ENCODE peak calls at places on chromosomes 5 and 9, in five cellular contexts. One of them, this sample, is unnamed.

GRCh38 chr5:87076931-87077330 is 190.8 kb upstream of the RASA1 start:
- DNase-seq in neural progenitor cell: no peak
- DNase-seq in CD8-positive, alpha-beta T cell: no peak
- DNase-seq in psoas muscle: no peak
- DNase-seq in esophagus squamous epithelium: no peak
- DNase-seq in this sample: peak

GRCh38 chr5:15450949-15451348 is 49.0 kb upstream of the FBXL7 start:
- DNase-seq in esophagus squamous epithelium: no peak
- DNase-seq in CD8-positive, alpha-beta T cell: no peak
- DNase-seq in neural progenitor cell: no peak
- DNase-seq in psoas muscle: no peak
- DNase-seq in this sample: no peak

GRCh38 chr5:158224200-158224599 is 365.3 kb upstream of the CLINT1 start:
- DNase-seq in CD8-positive, alpha-beta T cell: no peak
- DNase-seq in psoas muscle: no peak
- DNase-seq in neural progenitor cell: no peak
- DNase-seq in esophagus squamous epithelium: no peak
- DNase-seq in this sample: no peak

GRCh38 chr5:82808960-82809359 is 268.2 kb downstream of the TMEM167A start:
- DNase-seq in CD8-positive, alpha-beta T cell: no peak
- DNase-seq in psoas muscle: no peak
- DNase-seq in esophagus squamous epithelium: no peak
- DNase-seq in neural progenitor cell: no peak
- DNase-seq in this sample: peak

GRCh38 chr9:135087489-135087791 is at the start of gene OLFM1:
- DNase-seq in CD8-positive, alpha-beta T cell: no peak
- DNase-seq in esophagus squamous epithelium: no peak
- DNase-seq in neural progenitor cell: peak
- DNase-seq in psoas muscle: peak
- DNase-seq in this sample: peak

GRCh38 chr9:82021198-82021597 is 32.6 kb downstream of the SPATA31D1 start:
- DNase-seq in neural progenitor cell: no peak
- DNase-seq in CD8-positive, alpha-beta T cell: no peak
- DNase-seq in esophagus squamous epithelium: no peak
- DNase-seq in psoas muscle: peak
- DNase-seq in this sample: peak

GRCh38 chr5:43420241-43420640 is 8.1 kb upstream of the CCL28 start:
- DNase-seq in CD8-positive, alpha-beta T cell: no peak
- DNase-seq in neural progenitor cell: no peak
- DNase-seq in esophagus squamous epithelium: no peak
- DNase-seq in psoas muscle: no peak
- DNase-seq in this sample: no peak

GRCh38 chr5:168879929-168880328 is 300.8 kb upstream of the PANK3 start:
- DNase-seq in neural progenitor cell: no peak
- DNase-seq in psoas muscle: no peak
- DNase-seq in CD8-positive, alpha-beta T cell: no peak
- DNase-seq in esophagus squamous epithelium: no peak
- DNase-seq in this sample: peak

GRCh38 chr5:72556351-72557146 is 49.3 kb upstream of the ZNF366 start:
- DNase-seq in esophagus squamous epithelium: no peak
- DNase-seq in psoas muscle: peak
- DNase-seq in neural progenitor cell: peak
- DNase-seq in CD8-positive, alpha-beta T cell: no peak
- DNase-seq in this sample: peak

GRCh38 chr5:56638061-56638621 is 177.2 kb upstream of the MAP3K1 start:
- DNase-seq in CD8-positive, alpha-beta T cell: no peak
- DNase-seq in esophagus squamous epithelium: no peak
- DNase-seq in neural progenitor cell: no peak
- DNase-seq in psoas muscle: no peak
- DNase-seq in this sample: no peak

GRCh38 chr9:107929439-107929838 is 439.9 kb upstream of the KLF4 start:
- DNase-seq in neural progenitor cell: no peak
- DNase-seq in psoas muscle: peak
- DNase-seq in esophagus squamous epithelium: no peak
- DNase-seq in CD8-positive, alpha-beta T cell: no peak
- DNase-seq in this sample: peak

GRCh38 chr5:155943516-155944407 is 383.2 kb upstream of the SGCD start:
- DNase-seq in neural progenitor cell: peak
- DNase-seq in esophagus squamous epithelium: no peak
- DNase-seq in psoas muscle: peak
- DNase-seq in CD8-positive, alpha-beta T cell: no peak
- DNase-seq in this sample: peak

GRCh38 chr5:65863747-65864146 is 62.6 kb upstream of the ERBIN start:
- DNase-seq in CD8-positive, alpha-beta T cell: no peak
- DNase-seq in psoas muscle: no peak
- DNase-seq in neural progenitor cell: no peak
- DNase-seq in esophagus squamous epithelium: no peak
- DNase-seq in this sample: no peak

GRCh38 chr5:145856285-145856818 is 16.5 kb downstream of the GRXCR2 start:
- DNase-seq in esophagus squamous epithelium: no peak
- DNase-seq in neural progenitor cell: peak
- DNase-seq in psoas muscle: peak
- DNase-seq in CD8-positive, alpha-beta T cell: no peak
- DNase-seq in this sample: peak

GRCh38 chr5:154779105-154779504 is 23.9 kb downstream of the LARP1 start:
- DNase-seq in neural progenitor cell: no peak
- DNase-seq in esophagus squamous epithelium: no peak
- DNase-seq in CD8-positive, alpha-beta T cell: no peak
- DNase-seq in psoas muscle: no peak
- DNase-seq in this sample: peak

GRCh38 chr9:136151214-136151804 is 32.6 kb upstream of the TMEM250 start:
- DNase-seq in esophagus squamous epithelium: no peak
- DNase-seq in neural progenitor cell: peak
- DNase-seq in CD8-positive, alpha-beta T cell: no peak
- DNase-seq in psoas muscle: no peak
- DNase-seq in this sample: no peak

GRCh38 chr9:33818832-33819500 is 2.0 kb downstream of the UBE2R2 start:
- DNase-seq in neural progenitor cell: no peak
- DNase-seq in psoas muscle: no peak
- DNase-seq in esophagus squamous epithelium: no peak
- DNase-seq in CD8-positive, alpha-beta T cell: no peak
- DNase-seq in this sample: no peak

GRCh38 chr9:109250771-109251079 is 70.1 kb downstream of the EPB41L4B start:
- DNase-seq in neural progenitor cell: no peak
- DNase-seq in CD8-positive, alpha-beta T cell: no peak
- DNase-seq in esophagus squamous epithelium: no peak
- DNase-seq in psoas muscle: no peak
- DNase-seq in this sample: no peak
- H3K27ac ChIP-seq in neural progenitor cell: no peak
- H3K27ac ChIP-seq in CD8-positive, alpha-beta T cell: no peak
- H3K27ac ChIP-seq in esophagus squamous epithelium: no peak
- H3K27ac ChIP-seq in psoas muscle: no peak
- H3K27ac ChIP-seq in this sample: peak

GRCh38 chr9:5976668-5977397 is 38.6 kb downstream of the RANBP6 start:
- DNase-seq in esophagus squamous epithelium: no peak
- DNase-seq in psoas muscle: no peak
- DNase-seq in CD8-positive, alpha-beta T cell: no peak
- DNase-seq in neural progenitor cell: no peak
- DNase-seq in this sample: no peak
- TF ChIP-seq CTCF in esophagus squamous epithelium: no peak
- TF ChIP-seq CTCF in psoas muscle: no peak
- TF ChIP-seq CTCF in CD8-positive, alpha-beta T cell: no peak
- TF ChIP-seq CTCF in neural progenitor cell: no peak
- TF ChIP-seq CTCF in this sample: no peak

GRCh38 chr9:129382281-129383004 is 204.4 kb upstream of the IER5L start:
- DNase-seq in neural progenitor cell: no peak
- DNase-seq in esophagus squamous epithelium: no peak
- DNase-seq in CD8-positive, alpha-beta T cell: no peak
- DNase-seq in psoas muscle: peak
- DNase-seq in this sample: no peak
- H3K27ac ChIP-seq in neural progenitor cell: no peak
- H3K27ac ChIP-seq in esophagus squamous epithelium: peak
- H3K27ac ChIP-seq in CD8-positive, alpha-beta T cell: peak
- H3K27ac ChIP-seq in psoas muscle: peak
- H3K27ac ChIP-seq in this sample: no peak

GRCh38 chr9:130235558-130236435 is 29.8 kb upstream of the HMCN2 start:
- DNase-seq in CD8-positive, alpha-beta T cell: peak
- DNase-seq in esophagus squamous epithelium: no peak
- DNase-seq in neural progenitor cell: peak
- DNase-seq in psoas muscle: peak
- DNase-seq in this sample: peak
- TF ChIP-seq CTCF in CD8-positive, alpha-beta T cell: peak
- TF ChIP-seq CTCF in esophagus squamous epithelium: peak
- TF ChIP-seq CTCF in neural progenitor cell: peak
- TF ChIP-seq CTCF in psoas muscle: peak
- TF ChIP-seq CTCF in this sample: peak

DNA sequence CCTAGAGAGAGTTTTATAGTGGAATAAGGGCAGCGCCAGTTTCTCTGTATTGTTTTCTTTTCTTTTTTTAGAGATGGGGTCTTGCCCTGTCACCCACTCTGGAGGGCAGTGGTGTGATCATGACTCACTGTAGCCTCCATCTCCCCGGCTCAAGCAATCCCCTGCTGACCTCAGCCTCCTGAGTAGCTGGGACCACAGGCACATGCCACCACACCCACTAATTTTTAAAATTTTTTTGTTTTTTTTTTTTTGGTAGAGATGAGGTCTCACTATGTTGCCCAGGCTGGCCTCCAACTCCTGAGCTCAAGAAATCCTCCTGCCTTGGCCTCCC is 119.0 kb downstream of the PIK3R1 start:
- DNase-seq in esophagus squamous epithelium: no peak
- DNase-seq in psoas muscle: no peak
- DNase-seq in CD8-positive, alpha-beta T cell: no peak
- DNase-seq in neural progenitor cell: no peak
- DNase-seq in this sample: no peak
- H3K27ac ChIP-seq in esophagus squamous epithelium: no peak
- H3K27ac ChIP-seq in psoas muscle: no peak
- H3K27ac ChIP-seq in CD8-positive, alpha-beta T cell: no peak
- H3K27ac ChIP-seq in neural progenitor cell: no peak
- H3K27ac ChIP-seq in this sample: peak

DNA sequence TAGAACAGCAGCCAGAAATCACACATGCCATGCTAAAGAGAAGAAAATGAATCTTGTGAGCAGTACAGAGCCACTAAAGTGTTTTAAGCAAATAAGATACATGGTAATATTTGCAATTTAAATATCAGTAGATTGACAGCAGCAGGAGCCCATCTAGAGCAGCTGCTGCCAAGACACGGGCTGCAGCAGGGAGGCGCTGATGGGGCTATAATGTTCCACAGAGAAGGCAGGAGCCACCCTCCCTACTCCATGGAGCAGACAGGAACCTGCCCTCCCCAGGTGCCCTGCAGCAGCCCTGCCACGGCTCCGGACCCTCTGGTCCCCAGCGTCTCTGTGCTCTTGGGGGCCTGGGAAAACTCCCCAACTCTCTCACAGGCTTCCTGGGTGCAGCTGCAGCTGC is 224.1 kb upstream of the ISL1 start:
- DNase-seq in neural progenitor cell: no peak
- DNase-seq in psoas muscle: no peak
- DNase-seq in CD8-positive, alpha-beta T cell: no peak
- DNase-seq in esophagus squamous epithelium: no peak
- DNase-seq in this sample: no peak
- TF ChIP-seq CTCF in neural progenitor cell: no peak
- TF ChIP-seq CTCF in psoas muscle: no peak
- TF ChIP-seq CTCF in CD8-positive, alpha-beta T cell: no peak
- TF ChIP-seq CTCF in esophagus squamous epithelium: no peak
- TF ChIP-seq CTCF in this sample: no peak

GRCh38 chr9:123196124-123196523 is 72.3 kb downstream of the STRBP start:
- DNase-seq in CD8-positive, alpha-beta T cell: no peak
- DNase-seq in neural progenitor cell: no peak
- DNase-seq in psoas muscle: no peak
- DNase-seq in esophagus squamous epithelium: no peak
- DNase-seq in this sample: no peak
- H3K27ac ChIP-seq in CD8-positive, alpha-beta T cell: no peak
- H3K27ac ChIP-seq in neural progenitor cell: no peak
- H3K27ac ChIP-seq in psoas muscle: no peak
- H3K27ac ChIP-seq in esophagus squamous epithelium: no peak
- H3K27ac ChIP-seq in this sample: no peak

GRCh38 chr5:140785905-140786686 is at the start of gene PCDHA1:
- DNase-seq in psoas muscle: no peak
- DNase-seq in CD8-positive, alpha-beta T cell: no peak
- DNase-seq in neural progenitor cell: no peak
- DNase-seq in esophagus squamous epithelium: no peak
- DNase-seq in this sample: no peak
- TF ChIP-seq CTCF in psoas muscle: no peak
- TF ChIP-seq CTCF in CD8-positive, alpha-beta T cell: no peak
- TF ChIP-seq CTCF in neural progenitor cell: peak
- TF ChIP-seq CTCF in esophagus squamous epithelium: no peak
- TF ChIP-seq CTCF in this sample: no peak

DNA sequence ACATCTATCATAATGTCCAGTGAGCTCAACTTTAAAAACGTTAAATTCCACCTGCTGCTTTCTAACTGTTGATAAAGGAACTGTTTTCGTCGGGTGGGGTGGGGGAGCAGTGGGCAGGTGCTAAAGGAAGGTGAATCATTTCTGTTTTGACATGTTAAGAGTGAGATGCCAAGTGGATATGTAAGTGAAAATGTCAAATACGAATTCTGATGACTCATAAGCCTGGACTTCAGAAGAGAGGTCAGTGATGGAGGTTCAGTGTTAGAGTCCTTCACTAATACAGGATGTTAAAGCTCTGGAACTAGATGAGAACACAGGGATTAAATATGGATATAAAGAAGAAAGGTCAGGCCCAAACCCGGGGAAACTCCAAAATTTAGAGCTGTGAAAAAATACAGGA is 617.9 kb upstream of the CTNND2 start:
- DNase-seq in neural progenitor cell: no peak
- DNase-seq in CD8-positive, alpha-beta T cell: no peak
- DNase-seq in esophagus squamous epithelium: no peak
- DNase-seq in psoas muscle: no peak
- DNase-seq in this sample: no peak
- H3K27ac ChIP-seq in neural progenitor cell: no peak
- H3K27ac ChIP-seq in CD8-positive, alpha-beta T cell: no peak
- H3K27ac ChIP-seq in esophagus squamous epithelium: no peak
- H3K27ac ChIP-seq in psoas muscle: no peak
- H3K27ac ChIP-seq in this sample: no peak

GRCh38 chr9:121185178-121185745 is 16.4 kb downstream of the RAB14 start:
- DNase-seq in psoas muscle: no peak
- DNase-seq in esophagus squamous epithelium: no peak
- DNase-seq in neural progenitor cell: no peak
- DNase-seq in CD8-positive, alpha-beta T cell: no peak
- DNase-seq in this sample: no peak
- TF ChIP-seq CTCF in psoas muscle: no peak
- TF ChIP-seq CTCF in esophagus squamous epithelium: no peak
- TF ChIP-seq CTCF in neural progenitor cell: no peak
- TF ChIP-seq CTCF in CD8-positive, alpha-beta T cell: no peak
- TF ChIP-seq CTCF in this sample: no peak